ENCODE peak calls at places on chromosomes 13 and 19, in ten cellular contexts. I, U, Z, X, R, G, B, F, M and V are unnamed samples.

GRCh38 chr19:32863841-32864240 is 5.7 kb downstream of the SLC7A9 start:
- DNase-seq in Z (no peak), X (no peak), U (no peak), B (no peak), F (no peak), I (no peak), G (no peak), M (no peak), R (no peak), V (no peak)

GRCh38 chr13:46168341-46168740 is 13.6 kb downstream of the LCP1 start:
- DNase-seq in Z (peak; percentile 65), B (peak; percentile 12), U (peak; percentile 45), X (no peak), R (no peak), F (no peak), G (no peak), M (no peak), I (no peak), V (no peak)

GRCh38 chr13:111458739-111459138 is 138.3 kb downstream of the TEX29 start:
- DNase-seq in M (no peak), G (no peak), F (no peak), B (no peak), X (no peak), R (no peak), Z (no peak), U (no peak), I (no peak), V (no peak)

GRCh38 chr19:52626915-52627314 is 11.2 kb downstream of the ZNF83 start:
- DNase-seq in X (no peak), F (no peak), M (no peak), B (no peak), U (no peak), R (no peak), I (no peak), Z (no peak), G (no peak), V (no peak)

GRCh38 chr13:22074403-22074802 is 403.5 kb downstream of the FGF9 start:
- DNase-seq in U (no peak), G (no peak), I (no peak), B (no peak), M (no peak), Z (no peak), X (no peak), F (no peak), R (no peak), V (no peak)

GRCh38 chr13:108215428-108215827 is at the start of gene LIG4:
- DNase-seq in B (peak; percentile 95), G (peak; percentile 97), I (peak; percentile 95), X (peak; percentile 91), M (peak; percentile 90), U (peak; percentile 90), F (peak; percentile 98), Z (peak; percentile 83), R (peak; percentile 94), V (peak; percentile 97)

GRCh38 chr19:55622242-55622969 is 2.0 kb downstream of the ZNF784 start:
- DNase-seq in I (peak; percentile 40), X (no peak), F (no peak), U (no peak), B (no peak), Z (no peak), G (no peak), M (no peak), R (no peak), V (no peak)

GRCh38 chr19:13835791-13836723 is 40.8 kb downstream of the ZSWIM4 start:
- DNase-seq in U (no peak), Z (peak; percentile 64), X (peak; percentile 62), F (no peak), I (peak; percentile 67), B (peak; percentile 47), G (peak; percentile 47), R (no peak), M (peak; percentile 62), V (no peak)

GRCh38 chr13:28819748-28820098 is 416 bp upstream of the MTUS2 start:
- DNase-seq in B (peak; percentile 75), Z (no peak), R (peak; percentile 81), G (peak; percentile 92), I (peak; percentile 85), F (peak; percentile 88), U (no peak), M (no peak), X (peak; percentile 69), V (no peak)

GRCh38 chr13:99528547-99528946 is 27.3 kb downstream of the TM9SF2 start:
- DNase-seq in U (peak; percentile 14), R (no peak), F (no peak), M (no peak), G (no peak), Z (no peak), B (no peak), X (no peak), I (no peak), V (no peak)

GRCh38 chr13:79782541-79783216 is 301.7 kb downstream of the NDFIP2 start:
- DNase-seq in I (peak; percentile 85), R (peak; percentile 71), M (peak; percentile 42), B (peak; percentile 76), Z (no peak), U (no peak), F (no peak), X (peak; percentile 68), G (peak; percentile 92), V (no peak)

GRCh38 chr19:16871870-16872269 is 16.9 kb upstream of the F2RL3 start:
- DNase-seq in X (no peak), R (no peak), F (no peak), M (no peak), I (no peak), B (peak; percentile 67), G (no peak), U (no peak), Z (no peak), V (no peak)

GRCh38 chr19:12695997-12696365 is 450 bp downstream of the FBXW9 start:
- DNase-seq in B (no peak), X (no peak), Z (no peak), G (no peak), I (no peak), R (no peak), U (no peak), F (no peak), M (no peak), V (no peak)

GRCh38 chr19:4423727-4424126 is 21.3 kb downstream of the CHAF1A start:
- DNase-seq in Z (no peak), M (no peak), G (no peak), F (no peak), I (no peak), B (no peak), R (no peak), X (no peak), U (no peak), V (no peak)

GRCh38 chr19:14940266-14940665 is 1.0 kb upstream of the OR7C2 start:
- DNase-seq in U (no peak), G (no peak), I (no peak), F (no peak), M (no peak), R (no peak), Z (no peak), X (no peak), B (no peak), V (no peak)

GRCh38 chr19:52724701-52725514 is 9.9 kb downstream of the ZNF611 start:
- DNase-seq in Z (no peak), B (no peak), M (no peak), I (no peak), G (no peak), R (no peak), F (no peak), U (no peak), X (no peak), V (no peak)

GRCh38 chr13:111973186-111974064 is 93.5 kb upstream of the SOX1 start:
- DNase-seq in R (no peak), G (no peak), M (no peak), Z (no peak), I (no peak), F (no peak), B (no peak), U (no peak), X (no peak), V (no peak)

GRCh38 chr19:17255150-17255621 is 9.4 kb downstream of the USHBP1 start:
- DNase-seq in G (peak; percentile 64), B (no peak), U (no peak), R (no peak), Z (no peak), X (no peak), M (no peak), I (no peak), F (no peak), V (no peak)

GRCh38 chr13:38758278-38758677 is 71.4 kb downstream of the FREM2 start:
- DNase-seq in X (no peak), M (no peak), R (no peak), G (peak; percentile 62), I (no peak), U (no peak), B (no peak), Z (no peak), F (no peak), V (no peak)

GRCh38 chr13:102294407-102295018 is 107.3 kb downstream of the FGF14 start:
- DNase-seq in M (no peak), Z (no peak), U (no peak), B (no peak), X (no peak), F (no peak), I (no peak), G (no peak), R (no peak), V (no peak)

GRCh38 chr13:44653261-44653660 is 77.1 kb upstream of the TSC22D1 start:
- DNase-seq in I (no peak), X (no peak), G (no peak), M (no peak), F (peak; percentile 17), B (no peak), Z (no peak), R (no peak), U (no peak), V (no peak)

GRCh38 chr19:51751655-51752054 is at the start of gene FPR1:
- DNase-seq in R (no peak), X (no peak), F (no peak), Z (no peak), I (no peak), B (no peak), M (no peak), G (no peak), U (no peak), V (no peak)

GRCh38 chr19:6861683-6862286 is 25.6 kb upstream of the ADGRE1 start:
- DNase-seq in U (no peak), Z (no peak), G (no peak), I (no peak), B (no peak), F (no peak), M (no peak), R (no peak), X (no peak), V (no peak)

GRCh38 chr13:51803422-51804294 is at the start of gene DHRS12:
- DNase-seq in I (peak; percentile 96), G (peak; percentile 92), X (peak; percentile 93), F (peak; percentile 96), U (peak; percentile 85), M (no peak), Z (peak; percentile 93), B (peak; percentile 93), R (peak; percentile 78), V (no peak)

GRCh38 chr19:34088292-34088691 is 84.0 kb upstream of the LSM14A start:
- DNase-seq in F (no peak), G (no peak), U (no peak), Z (no peak), B (no peak), I (no peak), M (no peak), R (no peak), X (no peak), V (no peak)

GRCh38 chr19:17405250-17406038 is at the start of gene BST2:
- DNase-seq in I (peak; percentile 62), Z (peak; percentile 60), U (peak; percentile 56), R (no peak), B (peak; percentile 81), M (no peak), X (peak; percentile 46), G (peak; percentile 69), F (no peak), V (no peak)

GRCh38 chr19:17325881-17326594 is 8.6 kb downstream of the ANO8 start:
- DNase-seq in Z (peak; percentile 86), U (no peak), F (no peak), B (peak; percentile 72), X (no peak), I (peak; percentile 67), M (no peak), G (peak; percentile 45), R (no peak), V (no peak)

GRCh38 chr13:47897411-47898050 is 103.5 kb downstream of the SUCLA2 start:
- DNase-seq in B (no peak), R (peak; percentile 26), G (peak; percentile 87), X (no peak), M (no peak), I (no peak), F (peak; percentile 47), Z (no peak), U (no peak), V (no peak)